ENCODE peak calls at places on chromosomes 5 and 9, in eight cellular contexts. One of them, this sample, is unnamed.

GRCh38 chr5:60916646-60917045 is 28.2 kb downstream of the ERCC8 start:
- DNase-seq in neuronal stem cell: no peak
- DNase-seq in mammary epithelial cell: peak; percentile 10
- DNase-seq in adipocyte: peak; percentile 40
- DNase-seq in NT2/D1: no peak
- DNase-seq in GM23248: peak; percentile 55
- DNase-seq in IMR-90: peak; percentile 56
- DNase-seq in kidney: no peak
- DNase-seq in this sample: no peak

GRCh38 chr9:23686896-23687295 is 139.1 kb downstream of the ELAVL2 start:
- DNase-seq in kidney: no peak
- DNase-seq in GM23248: no peak
- DNase-seq in IMR-90: no peak
- DNase-seq in mammary epithelial cell: peak; percentile 42
- DNase-seq in neuronal stem cell: no peak
- DNase-seq in NT2/D1: no peak
- DNase-seq in adipocyte: no peak
- DNase-seq in this sample: peak; percentile 32

GRCh38 chr9:87350915-87351314 is 146.8 kb upstream of the DAPK1 start:
- DNase-seq in adipocyte: peak; percentile 71
- DNase-seq in kidney: no peak
- DNase-seq in neuronal stem cell: no peak
- DNase-seq in GM23248: peak; percentile 34
- DNase-seq in mammary epithelial cell: no peak
- DNase-seq in NT2/D1: no peak
- DNase-seq in IMR-90: no peak
- DNase-seq in this sample: no peak

GRCh38 chr5:159548517-159548916 is 218.2 kb upstream of the IL12B start:
- DNase-seq in kidney: no peak
- DNase-seq in adipocyte: peak; percentile 43
- DNase-seq in neuronal stem cell: no peak
- DNase-seq in GM23248: no peak
- DNase-seq in IMR-90: no peak
- DNase-seq in mammary epithelial cell: no peak
- DNase-seq in NT2/D1: no peak
- DNase-seq in this sample: no peak

GRCh38 chr5:143696920-143697319 is 115.0 kb upstream of the HMHB1 start:
- DNase-seq in IMR-90: no peak
- DNase-seq in adipocyte: no peak
- DNase-seq in kidney: no peak
- DNase-seq in GM23248: no peak
- DNase-seq in NT2/D1: no peak
- DNase-seq in neuronal stem cell: no peak
- DNase-seq in mammary epithelial cell: peak; percentile 94
- DNase-seq in this sample: no peak

GRCh38 chr5:141743652-141744333 is 61.8 kb upstream of the ARAP3 start:
- DNase-seq in mammary epithelial cell: no peak
- DNase-seq in adipocyte: no peak
- DNase-seq in NT2/D1: no peak
- DNase-seq in neuronal stem cell: no peak
- DNase-seq in IMR-90: no peak
- DNase-seq in kidney: no peak
- DNase-seq in GM23248: no peak
- DNase-seq in this sample: peak; percentile 10

GRCh38 chr5:123089971-123090640 is 1.1 kb downstream of the PRDM6 start:
- DNase-seq in NT2/D1: no peak
- DNase-seq in kidney: no peak
- DNase-seq in mammary epithelial cell: no peak
- DNase-seq in neuronal stem cell: no peak
- DNase-seq in IMR-90: peak; percentile 27
- DNase-seq in GM23248: peak; percentile 70
- DNase-seq in adipocyte: peak; percentile 74
- DNase-seq in this sample: no peak

GRCh38 chr9:132040808-132041207 is 38.9 kb downstream of the MED27 start:
- DNase-seq in mammary epithelial cell: no peak
- DNase-seq in NT2/D1: no peak
- DNase-seq in neuronal stem cell: no peak
- DNase-seq in adipocyte: no peak
- DNase-seq in IMR-90: no peak
- DNase-seq in GM23248: no peak
- DNase-seq in kidney: no peak
- DNase-seq in this sample: no peak

GRCh38 chr9:129403743-129404620 is 216.9 kb downstream of the C9orf50 start:
- DNase-seq in mammary epithelial cell: no peak
- DNase-seq in neuronal stem cell: no peak
- DNase-seq in GM23248: no peak
- DNase-seq in adipocyte: no peak
- DNase-seq in NT2/D1: no peak
- DNase-seq in kidney: peak; percentile 72
- DNase-seq in IMR-90: no peak
- DNase-seq in this sample: no peak

GRCh38 chr5:141524604-141525597 is 36.0 kb downstream of the PCDHGC5 start:
- DNase-seq in mammary epithelial cell: peak; percentile 90
- DNase-seq in kidney: peak; percentile 91
- DNase-seq in GM23248: peak; percentile 100
- DNase-seq in IMR-90: peak; percentile 97
- DNase-seq in NT2/D1: peak; percentile 93
- DNase-seq in neuronal stem cell: peak; percentile 98
- DNase-seq in adipocyte: peak; percentile 99
- DNase-seq in this sample: peak; percentile 88

GRCh38 chr9:122781671-122782070 is 7.1 kb upstream of the OR5C1 start:
- DNase-seq in adipocyte: no peak
- DNase-seq in NT2/D1: no peak
- DNase-seq in IMR-90: no peak
- DNase-seq in mammary epithelial cell: no peak
- DNase-seq in neuronal stem cell: no peak
- DNase-seq in kidney: no peak
- DNase-seq in GM23248: no peak
- DNase-seq in this sample: no peak

GRCh38 chr5:4879693-4880303 is 260.3 kb upstream of the ADAMTS16 start:
- DNase-seq in NT2/D1: peak; percentile 51
- DNase-seq in kidney: peak; percentile 86
- DNase-seq in GM23248: peak; percentile 78
- DNase-seq in adipocyte: peak; percentile 15
- DNase-seq in neuronal stem cell: peak; percentile 77
- DNase-seq in mammary epithelial cell: peak; percentile 43
- DNase-seq in IMR-90: peak; percentile 47
- DNase-seq in this sample: peak; percentile 88

GRCh38 chr5:136062563-136063274 is 33.9 kb downstream of the TGFBI start:
- DNase-seq in mammary epithelial cell: peak; percentile 53
- DNase-seq in adipocyte: peak; percentile 64
- DNase-seq in neuronal stem cell: no peak
- DNase-seq in IMR-90: peak; percentile 45
- DNase-seq in kidney: no peak
- DNase-seq in GM23248: peak; percentile 69
- DNase-seq in NT2/D1: no peak
- DNase-seq in this sample: peak; percentile 74

GRCh38 chr5:114427204-114427603 is 65.3 kb downstream of the KCNN2 start:
- DNase-seq in GM23248: no peak
- DNase-seq in NT2/D1: no peak
- DNase-seq in adipocyte: no peak
- DNase-seq in IMR-90: no peak
- DNase-seq in kidney: no peak
- DNase-seq in neuronal stem cell: no peak
- DNase-seq in mammary epithelial cell: no peak
- DNase-seq in this sample: no peak

GRCh38 chr9:89664896-89665329 is 60.1 kb downstream of the GADD45G start:
- DNase-seq in neuronal stem cell: no peak
- DNase-seq in adipocyte: no peak
- DNase-seq in mammary epithelial cell: peak; percentile 37
- DNase-seq in IMR-90: no peak
- DNase-seq in GM23248: no peak
- DNase-seq in kidney: peak; percentile 94
- DNase-seq in NT2/D1: no peak
- DNase-seq in this sample: peak; percentile 38

GRCh38 chr5:74233091-74233490 is 407.4 kb downstream of the ENC1 start:
- DNase-seq in IMR-90: no peak
- DNase-seq in NT2/D1: no peak
- DNase-seq in mammary epithelial cell: no peak
- DNase-seq in adipocyte: no peak
- DNase-seq in neuronal stem cell: no peak
- DNase-seq in kidney: no peak
- DNase-seq in GM23248: no peak
- DNase-seq in this sample: no peak

GRCh38 chr5:77143998-77144836 is 57.1 kb upstream of the ZBED3 start:
- DNase-seq in NT2/D1: peak; percentile 57
- DNase-seq in adipocyte: peak; percentile 92
- DNase-seq in neuronal stem cell: peak; percentile 27
- DNase-seq in GM23248: peak; percentile 90
- DNase-seq in mammary epithelial cell: peak; percentile 46
- DNase-seq in kidney: peak; percentile 85
- DNase-seq in IMR-90: peak; percentile 79
- DNase-seq in this sample: peak; percentile 65

GRCh38 chr5:31113101-31113500 is 80.4 kb upstream of the CDH6 start:
- DNase-seq in adipocyte: peak; percentile 67
- DNase-seq in GM23248: peak; percentile 80
- DNase-seq in neuronal stem cell: no peak
- DNase-seq in NT2/D1: no peak
- DNase-seq in IMR-90: peak; percentile 88
- DNase-seq in kidney: no peak
- DNase-seq in mammary epithelial cell: no peak
- DNase-seq in this sample: peak; percentile 61

GRCh38 chr5:139193928-139194327 is 4.2 kb downstream of the SIL1 start:
- DNase-seq in NT2/D1: no peak
- DNase-seq in IMR-90: no peak
- DNase-seq in adipocyte: peak; percentile 8
- DNase-seq in neuronal stem cell: no peak
- DNase-seq in GM23248: peak; percentile 44
- DNase-seq in mammary epithelial cell: no peak
- DNase-seq in kidney: no peak
- DNase-seq in this sample: no peak

GRCh38 chr9:137022620-137023008 is 5.4 kb downstream of the ABCA2 start:
- DNase-seq in neuronal stem cell: no peak
- DNase-seq in NT2/D1: no peak
- DNase-seq in GM23248: no peak
- DNase-seq in kidney: no peak
- DNase-seq in mammary epithelial cell: no peak
- DNase-seq in IMR-90: no peak
- DNase-seq in adipocyte: no peak
- DNase-seq in this sample: no peak

GRCh38 chr5:135317286-135317685 is 81.7 kb downstream of the MACROH2A1 start:
- DNase-seq in GM23248: no peak
- DNase-seq in mammary epithelial cell: no peak
- DNase-seq in neuronal stem cell: no peak
- DNase-seq in kidney: no peak
- DNase-seq in IMR-90: no peak
- DNase-seq in NT2/D1: no peak
- DNase-seq in adipocyte: no peak
- DNase-seq in this sample: no peak

GRCh38 chr5:18314192-18314778 is 680.0 kb downstream of the TAF11L14 start:
- DNase-seq in GM23248: peak; percentile 50
- DNase-seq in IMR-90: peak; percentile 20
- DNase-seq in NT2/D1: no peak
- DNase-seq in neuronal stem cell: no peak
- DNase-seq in kidney: no peak
- DNase-seq in mammary epithelial cell: no peak
- DNase-seq in adipocyte: peak; percentile 75
- DNase-seq in this sample: peak; percentile 66

GRCh38 chr5:65426656-65427055 is 55.1 kb downstream of the ADAMTS6 start:
- DNase-seq in mammary epithelial cell: no peak
- DNase-seq in neuronal stem cell: no peak
- DNase-seq in kidney: no peak
- DNase-seq in NT2/D1: no peak
- DNase-seq in IMR-90: no peak
- DNase-seq in GM23248: no peak
- DNase-seq in adipocyte: no peak
- DNase-seq in this sample: no peak

DNA sequence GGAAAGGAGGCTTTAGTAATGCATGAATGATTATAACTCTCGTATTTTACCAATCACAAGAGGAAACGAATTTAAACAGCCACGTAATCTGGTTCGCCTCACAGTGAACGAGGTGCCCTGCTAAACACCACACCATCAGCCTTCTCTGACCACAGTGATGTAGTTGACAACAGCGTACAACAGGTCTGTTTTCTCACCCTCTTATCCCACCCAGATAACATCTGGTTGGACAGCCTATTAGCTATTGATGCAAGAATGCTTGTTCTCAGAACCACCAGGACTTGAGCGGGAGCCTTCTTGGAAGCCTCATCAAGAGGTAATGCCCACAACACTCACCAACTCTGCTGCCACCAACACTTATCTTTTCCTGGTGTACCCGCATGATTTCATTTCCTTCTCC is 23.3 kb downstream of the SLC1A3 start:
- DNase-seq in GM23248: no peak
- DNase-seq in IMR-90: no peak
- DNase-seq in kidney: no peak
- DNase-seq in neuronal stem cell: no peak
- DNase-seq in mammary epithelial cell: no peak
- DNase-seq in adipocyte: no peak
- DNase-seq in NT2/D1: no peak
- DNase-seq in this sample: no peak
- H3K4me1 ChIP-seq in GM23248: peaks cover 25% of the 10 kb centered on the region
- H3K4me1 ChIP-seq in IMR-90: no peaks in the 10 kb centered on the region
- H3K4me1 ChIP-seq in kidney: no peaks in the 10 kb centered on the region
- H3K4me1 ChIP-seq in neuronal stem cell: peaks cover 6% of the 10 kb centered on the region
- H3K4me1 ChIP-seq in mammary epithelial cell: peaks cover 20% of the 10 kb centered on the region
- H3K4me1 ChIP-seq in adipocyte: peaks cover 43% of the 10 kb centered on the region
- H3K4me1 ChIP-seq in NT2/D1: no peaks in the 10 kb centered on the region
- H3K4me1 ChIP-seq in this sample: no peaks in the 10 kb centered on the region

GRCh38 chr9:128325629-128326028 is 3.0 kb downstream of the COQ4 start:
- DNase-seq in GM23248: no peak
- DNase-seq in adipocyte: no peak
- DNase-seq in IMR-90: no peak
- DNase-seq in mammary epithelial cell: no peak
- DNase-seq in NT2/D1: no peak
- DNase-seq in neuronal stem cell: no peak
- DNase-seq in kidney: no peak
- DNase-seq in this sample: no peak
- H3K9ac ChIP-seq in GM23248: no peak overlapping the region
- H3K9ac ChIP-seq in adipocyte: no peak overlapping the region
- H3K9ac ChIP-seq in IMR-90: no peak overlapping the region
- H3K9ac ChIP-seq in mammary epithelial cell: no peak overlapping the region
- H3K9ac ChIP-seq in NT2/D1: no peak overlapping the region
- H3K9ac ChIP-seq in neuronal stem cell: no peak overlapping the region
- H3K9ac ChIP-seq in kidney: no peak overlapping the region
- H3K9ac ChIP-seq in this sample: no peak overlapping the region

DNA sequence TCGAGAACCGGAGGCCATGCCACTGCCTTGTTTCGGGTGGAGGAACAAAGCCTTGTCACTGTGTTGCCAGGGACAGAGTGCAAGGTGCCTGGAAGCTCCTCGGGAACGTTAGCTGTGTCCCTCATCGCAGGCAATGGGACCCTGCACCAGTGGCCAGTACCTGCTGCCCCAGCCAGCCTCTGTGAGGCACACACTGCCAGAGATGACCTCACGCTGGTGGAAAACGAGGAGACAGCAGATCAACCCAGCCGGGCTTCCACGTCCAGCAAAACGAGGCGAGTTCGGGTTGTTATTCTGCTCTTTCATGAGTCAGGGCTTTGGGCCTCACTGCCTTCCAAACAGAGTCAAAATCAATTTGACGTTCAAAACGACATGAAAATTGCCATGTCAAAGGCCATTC is 104.1 kb downstream of the ADAMTS2 start:
- DNase-seq in neuronal stem cell: no peak
- DNase-seq in kidney: peak; percentile 69
- DNase-seq in mammary epithelial cell: no peak
- DNase-seq in adipocyte: no peak
- DNase-seq in NT2/D1: no peak
- DNase-seq in IMR-90: no peak
- DNase-seq in GM23248: peak; percentile 78
- DNase-seq in this sample: no peak
- H3K9me3 ChIP-seq in neuronal stem cell: no peaks in the 10 kb centered on the region
- H3K9me3 ChIP-seq in kidney: no peaks in the 10 kb centered on the region
- H3K9me3 ChIP-seq in mammary epithelial cell: peaks cover 41% of the 10 kb centered on the region
- H3K9me3 ChIP-seq in adipocyte: no peaks in the 10 kb centered on the region
- H3K9me3 ChIP-seq in NT2/D1: peaks cover 9% of the 10 kb centered on the region
- H3K9me3 ChIP-seq in IMR-90: peaks cover 5% of the 10 kb centered on the region
- H3K9me3 ChIP-seq in GM23248: no peaks in the 10 kb centered on the region
- H3K9me3 ChIP-seq in this sample: no peaks in the 10 kb centered on the region

GRCh38 chr5:78627766-78628165 is 20.8 kb downstream of the LHFPL2 start:
- DNase-seq in neuronal stem cell: no peak
- DNase-seq in IMR-90: peak; percentile 54
- DNase-seq in adipocyte: peak; percentile 69
- DNase-seq in mammary epithelial cell: no peak
- DNase-seq in kidney: no peak
- DNase-seq in GM23248: peak; percentile 63
- DNase-seq in NT2/D1: no peak
- DNase-seq in this sample: no peak
- H3K4me1 ChIP-seq in neuronal stem cell: peaks cover 2% of the 10 kb centered on the region
- H3K4me1 ChIP-seq in IMR-90: peaks cover 17% of the 10 kb centered on the region
- H3K4me1 ChIP-seq in adipocyte: peaks cover 53% of the 10 kb centered on the region
- H3K4me1 ChIP-seq in mammary epithelial cell: peaks cover 8% of the 10 kb centered on the region
- H3K4me1 ChIP-seq in kidney: no peaks in the 10 kb centered on the region
- H3K4me1 ChIP-seq in GM23248: peaks cover 15% of the 10 kb centered on the region
- H3K4me1 ChIP-seq in NT2/D1: peaks cover 1% of the 10 kb centered on the region
- H3K4me1 ChIP-seq in this sample: peaks cover 11% of the 10 kb centered on the region